ENCODE peak calls at places on chromosomes 3 and 15, in five cellular contexts. One of them, this sample, is unnamed.

GRCh38 chr3:180250172-180250571 is 213.4 kb upstream of the PEX5L start:
- DNase-seq in M059J: peak
- DNase-seq in fibroblast of mammary gland: peak
- DNase-seq in aorta: no peak
- DNase-seq in OCI-LY7: no peak
- DNase-seq in this sample: peak

GRCh38 chr15:64045774-64046346 is 425 bp downstream of the DAPK2 start:
- DNase-seq in M059J: peak
- DNase-seq in OCI-LY7: no peak
- DNase-seq in fibroblast of mammary gland: no peak
- DNase-seq in aorta: no peak
- DNase-seq in this sample: peak

GRCh38 chr3:138497021-138497420 is 62.6 kb downstream of the ESYT3 start:
- DNase-seq in M059J: no peak
- DNase-seq in fibroblast of mammary gland: no peak
- DNase-seq in OCI-LY7: no peak
- DNase-seq in aorta: no peak
- DNase-seq in this sample: no peak

GRCh38 chr3:29668728-29669127 is 387.9 kb downstream of the RBMS3 start:
- DNase-seq in aorta: no peak
- DNase-seq in fibroblast of mammary gland: no peak
- DNase-seq in M059J: peak
- DNase-seq in OCI-LY7: no peak
- DNase-seq in this sample: peak

GRCh38 chr3:183378951-183379350 is 49.5 kb downstream of the MCF2L2 start:
- DNase-seq in OCI-LY7: no peak
- DNase-seq in aorta: no peak
- DNase-seq in M059J: peak
- DNase-seq in fibroblast of mammary gland: no peak
- DNase-seq in this sample: peak

GRCh38 chr3:195405646-195406045 is 37.2 kb downstream of the ACAP2 start:
- DNase-seq in OCI-LY7: no peak
- DNase-seq in fibroblast of mammary gland: no peak
- DNase-seq in aorta: no peak
- DNase-seq in M059J: no peak
- DNase-seq in this sample: no peak

GRCh38 chr3:133256787-133257483 is 142.9 kb upstream of the BFSP2 start:
- DNase-seq in OCI-LY7: no peak
- DNase-seq in M059J: peak
- DNase-seq in aorta: no peak
- DNase-seq in fibroblast of mammary gland: no peak
- DNase-seq in this sample: no peak

GRCh38 chr3:36362973-36363372 is 17.3 kb upstream of the STAC start:
- DNase-seq in aorta: no peak
- DNase-seq in M059J: peak
- DNase-seq in OCI-LY7: no peak
- DNase-seq in fibroblast of mammary gland: peak
- DNase-seq in this sample: no peak

GRCh38 chr3:50194128-50194902 is 2.9 kb downstream of the GNAT1 start:
- DNase-seq in OCI-LY7: peak
- DNase-seq in aorta: peak
- DNase-seq in M059J: peak
- DNase-seq in fibroblast of mammary gland: peak
- DNase-seq in this sample: peak

GRCh38 chr3:160544837-160545236 is 20.5 kb downstream of the KPNA4 start:
- DNase-seq in M059J: peak
- DNase-seq in aorta: no peak
- DNase-seq in OCI-LY7: no peak
- DNase-seq in fibroblast of mammary gland: no peak
- DNase-seq in this sample: no peak

GRCh38 chr3:182843478-182843877 is 50.2 kb downstream of the ATP11B start:
- DNase-seq in aorta: no peak
- DNase-seq in OCI-LY7: no peak
- DNase-seq in M059J: no peak
- DNase-seq in fibroblast of mammary gland: peak
- DNase-seq in this sample: no peak

GRCh38 chr3:71725279-71725991 is at the start of gene EIF4E3:
- DNase-seq in fibroblast of mammary gland: peak
- DNase-seq in M059J: no peak
- DNase-seq in OCI-LY7: no peak
- DNase-seq in aorta: peak
- DNase-seq in this sample: peak

GRCh38 chr3:140588558-140588957 is 89.3 kb upstream of the TRIM42 start:
- DNase-seq in aorta: no peak
- DNase-seq in M059J: no peak
- DNase-seq in OCI-LY7: no peak
- DNase-seq in fibroblast of mammary gland: no peak
- DNase-seq in this sample: no peak

GRCh38 chr15:76330281-76330680 is 6.3 kb upstream of the ISL2 start:
- DNase-seq in fibroblast of mammary gland: peak
- DNase-seq in aorta: peak
- DNase-seq in OCI-LY7: no peak
- DNase-seq in M059J: peak
- DNase-seq in this sample: peak

GRCh38 chr15:61796056-61796455 is 264.2 kb downstream of the VPS13C start:
- DNase-seq in OCI-LY7: no peak
- DNase-seq in fibroblast of mammary gland: peak
- DNase-seq in M059J: no peak
- DNase-seq in aorta: no peak
- DNase-seq in this sample: no peak

GRCh38 chr3:17070560-17070959 is 185.8 kb downstream of the PLCL2 start:
- DNase-seq in fibroblast of mammary gland: peak
- DNase-seq in aorta: no peak
- DNase-seq in OCI-LY7: no peak
- DNase-seq in M059J: peak
- DNase-seq in this sample: peak

GRCh38 chr3:54176106-54176505 is 53.8 kb downstream of the CACNA2D3 start:
- DNase-seq in fibroblast of mammary gland: no peak
- DNase-seq in OCI-LY7: no peak
- DNase-seq in aorta: no peak
- DNase-seq in M059J: peak
- DNase-seq in this sample: peak

GRCh38 chr3:172190980-172191379 is 151.6 kb downstream of the FNDC3B start:
- DNase-seq in OCI-LY7: no peak
- DNase-seq in fibroblast of mammary gland: no peak
- DNase-seq in aorta: no peak
- DNase-seq in M059J: no peak
- DNase-seq in this sample: no peak

GRCh38 chr3:38739396-38739689 is 76.7 kb downstream of the SCN10A start:
- DNase-seq in M059J: no peak
- DNase-seq in OCI-LY7: no peak
- DNase-seq in fibroblast of mammary gland: no peak
- DNase-seq in aorta: no peak
- DNase-seq in this sample: no peak

GRCh38 chr3:188320757-188321156 is 166.8 kb downstream of the LPP start:
- DNase-seq in M059J: peak
- DNase-seq in aorta: no peak
- DNase-seq in fibroblast of mammary gland: peak
- DNase-seq in OCI-LY7: no peak
- DNase-seq in this sample: no peak

GRCh38 chr15:67064607-67065530 is 533 bp upstream of the SMAD3 start:
- DNase-seq in OCI-LY7: no peak
- DNase-seq in M059J: no peak
- DNase-seq in aorta: no peak
- DNase-seq in fibroblast of mammary gland: no peak
- DNase-seq in this sample: peak

GRCh38 chr3:99023590-99024192 is 122.2 kb upstream of the DCBLD2 start:
- DNase-seq in aorta: no peak
- DNase-seq in fibroblast of mammary gland: peak
- DNase-seq in M059J: peak
- DNase-seq in OCI-LY7: peak
- DNase-seq in this sample: peak

GRCh38 chr3:99967796-99968195 is 146.5 kb downstream of the FILIP1L start:
- DNase-seq in aorta: no peak
- DNase-seq in OCI-LY7: no peak
- DNase-seq in M059J: peak
- DNase-seq in fibroblast of mammary gland: peak
- DNase-seq in this sample: no peak

GRCh38 chr3:47323431-47324277 is 40.9 kb downstream of the KLHL18 start:
- DNase-seq in aorta: no peak
- DNase-seq in OCI-LY7: no peak
- DNase-seq in fibroblast of mammary gland: peak
- DNase-seq in M059J: peak
- DNase-seq in this sample: no peak

GRCh38 chr3:52480768-52481715 is 14.1 kb upstream of the STAB1 start:
- DNase-seq in OCI-LY7: no peak
- DNase-seq in aorta: no peak
- DNase-seq in fibroblast of mammary gland: no peak
- DNase-seq in M059J: no peak
- DNase-seq in this sample: no peak

GRCh38 chr3:117687096-117687495 is 977.5 kb downstream of the TUSC7 start:
- DNase-seq in aorta: no peak
- DNase-seq in M059J: no peak
- DNase-seq in OCI-LY7: no peak
- DNase-seq in fibroblast of mammary gland: no peak
- DNase-seq in this sample: no peak

GRCh38 chr3:132288357-132288756 is 28.9 kb upstream of the ACP3 start:
- DNase-seq in fibroblast of mammary gland: peak
- DNase-seq in OCI-LY7: no peak
- DNase-seq in M059J: no peak
- DNase-seq in aorta: no peak
- DNase-seq in this sample: no peak

GRCh38 chr15:74613953-74614743 is 1.5 kb upstream of the CLK3 start:
- DNase-seq in OCI-LY7: no peak
- DNase-seq in fibroblast of mammary gland: no peak
- DNase-seq in aorta: no peak
- DNase-seq in M059J: no peak
- DNase-seq in this sample: no peak

GRCh38 chr15:68615301-68615700 is 36.5 kb downstream of the CORO2B start:
- DNase-seq in fibroblast of mammary gland: no peak
- DNase-seq in OCI-LY7: no peak
- DNase-seq in aorta: no peak
- DNase-seq in M059J: no peak
- DNase-seq in this sample: no peak

GRCh38 chr3:125383744-125384143 is 8.6 kb upstream of the ZNF148 start:
- DNase-seq in aorta: no peak
- DNase-seq in OCI-LY7: no peak
- DNase-seq in M059J: no peak
- DNase-seq in fibroblast of mammary gland: no peak
- DNase-seq in this sample: peak

GRCh38 chr3:186930143-186930638 is at the start of gene ST6GAL1:
- DNase-seq in OCI-LY7: peak
- DNase-seq in fibroblast of mammary gland: peak
- DNase-seq in M059J: no peak
- DNase-seq in aorta: peak
- DNase-seq in this sample: peak

GRCh38 chr15:53982281-53982680 is 4.0 kb downstream of the UNC13C start:
- DNase-seq in OCI-LY7: no peak
- DNase-seq in M059J: no peak
- DNase-seq in fibroblast of mammary gland: no peak
- DNase-seq in aorta: no peak
- DNase-seq in this sample: no peak

GRCh38 chr3:188315563-188315962 is 161.6 kb downstream of the LPP start:
- DNase-seq in aorta: no peak
- DNase-seq in M059J: no peak
- DNase-seq in OCI-LY7: no peak
- DNase-seq in fibroblast of mammary gland: peak
- DNase-seq in this sample: no peak

GRCh38 chr15:74340139-74340538 is 27.3 kb downstream of the CYP11A1 start:
- DNase-seq in fibroblast of mammary gland: peak
- DNase-seq in aorta: peak
- DNase-seq in M059J: peak
- DNase-seq in OCI-LY7: no peak
- DNase-seq in this sample: no peak

GRCh38 chr3:114525278-114525677 is 231.4 kb downstream of the TIGIT start:
- DNase-seq in M059J: no peak
- DNase-seq in fibroblast of mammary gland: no peak
- DNase-seq in OCI-LY7: no peak
- DNase-seq in aorta: no peak
- DNase-seq in this sample: no peak

GRCh38 chr3:120908030-120908802 is at the start of gene STXBP5L:
- DNase-seq in aorta: peak
- DNase-seq in OCI-LY7: peak
- DNase-seq in fibroblast of mammary gland: peak
- DNase-seq in M059J: peak
- DNase-seq in this sample: peak

GRCh38 chr15:59242649-59243048 is 36.0 kb downstream of the LDHAL6B start:
- DNase-seq in aorta: no peak
- DNase-seq in OCI-LY7: no peak
- DNase-seq in fibroblast of mammary gland: no peak
- DNase-seq in M059J: peak
- DNase-seq in this sample: no peak

GRCh38 chr3:12884104-12884742 is 42.9 kb upstream of the RPL32 start:
- DNase-seq in fibroblast of mammary gland: no peak
- DNase-seq in M059J: no peak
- DNase-seq in OCI-LY7: no peak
- DNase-seq in aorta: peak
- DNase-seq in this sample: peak

GRCh38 chr3:110686691-110687090 is 384.9 kb upstream of the NECTIN3 start:
- DNase-seq in OCI-LY7: no peak
- DNase-seq in M059J: no peak
- DNase-seq in aorta: no peak
- DNase-seq in fibroblast of mammary gland: peak
- DNase-seq in this sample: peak

This sample was measured in NCI-H69.